ENCODE peak calls at places on chromosome 9, in eight cellular contexts. A is A549, Q is NCI-H1092 treated with DMSO at 0.1 percent for 48 hours, D is EL, V is choroid plexus epithelial cell, E is NCI-H2081, H is lung microvascular endothelial cell, Z is GM06990. U is an unnamed sample.

GRCh38 chr9:114149765-114150340 is 5.5 kb upstream of the COL27A1 start:
- DNase-seq in A (no peak), Q (no peak), D (peak; percentile 71), V (no peak), E (no peak), H (no peak), Z (no peak), U (no peak)

GRCh38 chr9:120982851-120983250 is 56.3 kb upstream of the TRAF1 start:
- DNase-seq in A (no peak), Q (no peak), D (peak; percentile 22), V (peak; percentile 49), E (no peak), H (no peak), Z (no peak), U (no peak)

GRCh38 chr9:21696411-21696865 is 106.0 kb upstream of the MTAP start:
- DNase-seq in A (peak; percentile 70), Q (no peak), D (no peak), V (peak; percentile 56), E (no peak), H (no peak), Z (peak; percentile 9), U (no peak)

GRCh38 chr9:123542435-123543225 is 186.6 kb downstream of the CRB2 start:
- DNase-seq in A (no peak), Q (no peak), D (no peak), V (no peak), E (no peak), H (no peak), Z (no peak), U (no peak)

GRCh38 chr9:105932276-105932675 is 237.9 kb downstream of the TMEM38B start:
- DNase-seq in A (no peak), Q (no peak), D (no peak), V (no peak), E (peak; percentile 6), H (no peak), Z (no peak), U (no peak)

GRCh38 chr9:20028849-20029231 is 240.0 kb upstream of the SLC24A2 start:
- DNase-seq in A (no peak), Q (no peak), D (no peak), V (no peak), E (no peak), H (peak; percentile 81), Z (no peak), U (no peak)

GRCh38 chr9:16337322-16338029 is 533.0 kb downstream of the BNC2 start:
- DNase-seq in A (peak; percentile 94), Q (no peak), D (peak; percentile 92), V (peak; percentile 63), E (no peak), H (peak; percentile 57), Z (no peak), U (no peak)

GRCh38 chr9:121718063-121718462 is 66.6 kb downstream of the DAB2IP start:
- DNase-seq in A (no peak), Q (peak; percentile 74), D (peak; percentile 38), V (no peak), E (no peak), H (no peak), Z (no peak), U (no peak)

GRCh38 chr9:107784235-107784958 is 294.8 kb upstream of the KLF4 start:
- DNase-seq in A (peak; percentile 20), Q (no peak), D (peak; percentile 92), V (peak; percentile 93), E (no peak), H (peak; percentile 26), Z (no peak), U (no peak)

GRCh38 chr9:33447404-33448158 is at the start of gene AQP3:
- DNase-seq in A (peak; percentile 63), Q (peak; percentile 47), D (peak; percentile 38), V (peak; percentile 17), E (peak; percentile 60), H (peak; percentile 62), Z (peak; percentile 57), U (no peak)

GRCh38 chr9:127455299-127455992 is 4.1 kb downstream of the LRSAM1 start:
- DNase-seq in A (peak; percentile 57), Q (no peak), D (peak; percentile 15), V (no peak), E (no peak), H (no peak), Z (no peak), U (no peak)

GRCh38 chr9:83007521-83008300 is 55.2 kb downstream of the RASEF start:
- DNase-seq in A (no peak), Q (no peak), D (no peak), V (no peak), E (no peak), H (no peak), Z (no peak), U (no peak)

GRCh38 chr9:14179449-14179848 is 134.5 kb downstream of the NFIB start:
- DNase-seq in A (no peak), Q (peak; percentile 64), D (no peak), V (no peak), E (peak; percentile 96), H (no peak), Z (no peak), U (peak; percentile 31)

GRCh38 chr9:89463986-89464901 is 33.7 kb downstream of the SEMA4D start:
- DNase-seq in A (no peak), Q (no peak), D (no peak), V (peak; percentile 4), E (no peak), H (no peak), Z (peak; percentile 68), U (no peak)

GRCh38 chr9:38352716-38353334 is 39.7 kb upstream of the ALDH1B1 start:
- DNase-seq in A (no peak), Q (no peak), D (no peak), V (no peak), E (peak; percentile 67), H (no peak), Z (no peak), U (no peak)

GRCh38 chr9:131020388-131020787 is 11.4 kb downstream of the LAMC3 start:
- DNase-seq in A (no peak), Q (no peak), D (peak; percentile 78), V (peak; percentile 75), E (no peak), H (no peak), Z (no peak), U (no peak)

GRCh38 chr9:122498883-122499288 is 11.7 kb upstream of the OR1J2 start:
- DNase-seq in A (peak; percentile 27), Q (peak; percentile 17), D (peak; percentile 74), V (peak; percentile 70), E (peak; percentile 63), H (peak; percentile 68), Z (peak; percentile 4), U (peak; percentile 21)

GRCh38 chr9:135512904-135513303 is 8.3 kb upstream of the LCN1 start:
- DNase-seq in A (no peak), Q (no peak), D (no peak), V (no peak), E (no peak), H (no peak), Z (no peak), U (no peak)

GRCh38 chr9:87880116-87880515 is 2.6 kb upstream of the SPATA31E1 start:
- DNase-seq in A (no peak), Q (no peak), D (no peak), V (peak; percentile 49), E (no peak), H (no peak), Z (no peak), U (no peak)

GRCh38 chr9:128192601-128193371 is 1.4 kb upstream of the CIZ1 start:
- DNase-seq in A (peak; percentile 97), Q (peak; percentile 89), D (peak; percentile 95), V (peak; percentile 48), E (no peak), H (peak; percentile 89), Z (peak; percentile 41), U (peak; percentile 78)

GRCh38 chr9:106745457-106745856 is 117.5 kb upstream of the ZNF462 start:
- DNase-seq in A (no peak), Q (no peak), D (peak; percentile 48), V (peak; percentile 16), E (no peak), H (no peak), Z (no peak), U (no peak)

GRCh38 chr9:127366594-127366993 is 30.4 kb upstream of the SLC2A8 start:
- DNase-seq in A (no peak), Q (no peak), D (no peak), V (no peak), E (no peak), H (peak; percentile 17), Z (no peak), U (no peak)

GRCh38 chr9:98172604-98173003 is 19.8 kb downstream of the CORO2A start:
- DNase-seq in A (peak; percentile 10), Q (peak; percentile 93), D (no peak), V (no peak), E (peak; percentile 96), H (no peak), Z (no peak), U (peak; percentile 94)

GRCh38 chr9:114861922-114862605 is 56.2 kb upstream of the TNFSF15 start:
- DNase-seq in A (no peak), Q (no peak), D (no peak), V (no peak), E (no peak), H (peak; percentile 62), Z (no peak), U (peak; percentile 44)

GRCh38 chr9:112048924-112049785 is 125.9 kb downstream of the SUSD1 start:
- DNase-seq in A (no peak), Q (peak; percentile 75), D (peak; percentile 57), V (peak; percentile 62), E (peak; percentile 70), H (peak; percentile 30), Z (no peak), U (peak; percentile 61)

GRCh38 chr9:118091676-118092490 is 387.7 kb downstream of the TLR4 start:
- DNase-seq in A (no peak), Q (no peak), D (no peak), V (no peak), E (no peak), H (no peak), Z (no peak), U (no peak)

GRCh38 chr9:72800326-72800994 is 152.4 kb downstream of the ALDH1A1 start:
- DNase-seq in A (no peak), Q (no peak), D (no peak), V (no peak), E (no peak), H (no peak), Z (no peak), U (no peak)

GRCh38 chr9:121498150-121498486 is 1.5 kb downstream of the GGTA1 start:
- DNase-seq in A (peak; percentile 84), Q (peak; percentile 83), D (peak; percentile 74), V (peak; percentile 87), E (peak; percentile 78), H (peak; percentile 91), Z (peak; percentile 59), U (peak; percentile 93)

GRCh38 chr9:90942555-90942954 is 140.9 kb downstream of the SYK start:
- DNase-seq in A (no peak), Q (no peak), D (no peak), V (no peak), E (no peak), H (no peak), Z (peak; percentile 42), U (no peak)

GRCh38 chr9:135888126-135888765 is 19.1 kb downstream of the CAMSAP1 start:
- DNase-seq in A (no peak), Q (no peak), D (no peak), V (no peak), E (no peak), H (no peak), Z (no peak), U (no peak)

U was measured in NCI-H2029 treated with DMSO at 0.1 percent for 48 hours.